ENCODE peak calls at places on chromosomes 11 and 22, in eight cellular contexts. J is cardiac fibroblast, A is upper lobe of right lung, R is Caco-2, D is lung, K is thoracic aorta, H is tibial nerve, B is Panc1. W is an unnamed sample.

GRCh38 chr11:15650105-15650938 is 535.6 kb downstream of the INSC start:
- DNase-seq in D (peak), K (peak), J (peak), A (peak), R (peak), B (peak), H (peak), W (peak)

GRCh38 chr11:9906043-9906791 is 242.3 kb downstream of the SWAP70 start:
- DNase-seq in J (peak), B (peak), D (no peak), A (no peak), H (no peak), R (peak), K (no peak), W (peak)

GRCh38 chr22:38733329-38734202 is 22.2 kb downstream of the SUN2 start:
- DNase-seq in H (peak), B (no peak), D (no peak), J (peak), A (peak), R (no peak), K (no peak), W (peak)

GRCh38 chr22:39992088-39992826 is 2.5 kb upstream of the FAM83F start:
- DNase-seq in H (no peak), K (no peak), R (no peak), B (no peak), J (no peak), D (no peak), A (no peak), W (no peak)

GRCh38 chr11:57597461-57597892 is at the start of gene SERPING1:
- DNase-seq in B (no peak), R (no peak), J (peak), H (peak), A (peak), K (peak), D (peak), W (no peak)

GRCh38 chr11:36577859-36578258 is 10.1 kb downstream of the RAG1 start:
- DNase-seq in B (no peak), H (no peak), D (no peak), A (no peak), R (no peak), K (no peak), J (no peak), W (peak)

GRCh38 chr11:33160147-33160546 is 1.1 kb downstream of the CSTF3 start:
- DNase-seq in R (no peak), A (no peak), H (no peak), J (peak), B (no peak), D (no peak), K (no peak), W (no peak)

GRCh38 chr11:132137289-132137980 is 767.0 kb downstream of the NTM start:
- DNase-seq in J (no peak), K (no peak), H (no peak), D (no peak), R (no peak), A (no peak), B (no peak), W (no peak)

GRCh38 chr11:119793335-119793984 is 64.5 kb upstream of the NECTIN1 start:
- DNase-seq in B (no peak), K (no peak), D (no peak), A (peak), J (peak), H (no peak), R (no peak), W (no peak)

GRCh38 chr22:39469681-39470461 is 13.1 kb downstream of the MGAT3 start:
- DNase-seq in R (peak), A (no peak), K (no peak), H (no peak), J (no peak), D (no peak), B (no peak), W (no peak)

GRCh38 chr11:134460044-134460371 is 48.0 kb upstream of the B3GAT1 start:
- DNase-seq in J (no peak), A (no peak), D (no peak), H (no peak), K (no peak), R (peak), B (no peak), W (no peak)

GRCh38 chr11:47881145-47881544 is 33.0 kb upstream of the NUP160 start:
- DNase-seq in R (no peak), H (peak), J (no peak), B (no peak), A (no peak), K (no peak), D (peak), W (no peak)

GRCh38 chr22:34067031-34067430 is 146.8 kb upstream of the LARGE1 start:
- DNase-seq in H (no peak), R (no peak), K (no peak), B (no peak), D (no peak), A (no peak), J (no peak), W (no peak)

GRCh38 chr22:30298005-30298701 is 8.8 kb upstream of the CASTOR1 start:
- DNase-seq in K (no peak), H (no peak), J (no peak), B (no peak), R (peak), A (peak), D (peak), W (no peak)
- TF ChIP-seq CTCF in K (no peak), H (no peak), J (no peak), B (no peak), R (no peak), A (peak), D (no peak), W (no peak)

GRCh38 chr22:16970446-16970845 is 37.6 kb downstream of the GAB4 start:
- DNase-seq in J (no peak), R (no peak), A (no peak), H (no peak), K (no peak), B (no peak), D (peak), W (no peak)
- H3K4me3 ChIP-seq in J (no peak), R (no peak), A (no peak), H (no peak), K (no peak), B (no peak), D (no peak), W (no peak)

GRCh38 chr22:42872821-42873220 is 15.7 kb upstream of the ARFGAP3 start:
- DNase-seq in H (no peak), B (no peak), A (no peak), J (no peak), R (no peak), D (no peak), K (no peak), W (no peak)
- TF ChIP-seq CTCF in H (no peak), B (no peak), A (no peak), J (no peak), R (no peak), D (no peak), K (no peak), W (no peak)

GRCh38 chr11:8811571-8811970 is 99.4 kb upstream of the AKIP1 start:
- DNase-seq in H (no peak), K (no peak), A (no peak), B (no peak), R (no peak), D (no peak), J (peak), W (no peak)
- H3K4me3 ChIP-seq in H (peak), K (peak), A (no peak), B (no peak), R (no peak), D (no peak), J (no peak), W (no peak)

DNA sequence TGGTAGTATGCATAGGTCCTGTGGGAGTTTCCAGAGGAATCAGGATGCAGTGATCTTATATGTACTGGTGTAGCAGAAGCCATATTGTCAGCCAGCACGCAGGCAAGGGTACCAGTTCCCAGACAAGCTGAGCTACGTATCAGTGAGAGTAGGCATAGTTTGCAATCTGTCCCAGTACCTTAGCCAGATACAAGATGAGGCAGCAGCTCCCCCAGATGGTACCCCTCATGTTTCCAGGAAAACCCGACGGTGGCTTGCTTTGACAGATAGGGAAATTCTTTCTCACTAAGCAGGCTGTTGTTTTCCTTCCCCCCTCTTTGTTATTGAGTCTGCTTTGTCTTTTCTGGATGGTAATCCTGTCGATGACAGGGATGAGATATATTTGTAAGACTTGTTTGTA is 109.7 kb upstream of the RRM1 start:
- DNase-seq in K (no peak), A (no peak), D (no peak), J (peak), R (no peak), H (no peak), B (no peak), W (no peak)
- TF ChIP-seq CTCF in K (no peak), A (no peak), D (no peak), J (no peak), R (no peak), H (no peak), B (peak), W (no peak)

GRCh38 chr11:46278387-46279173 is 1.1 kb downstream of the CREB3L1 start:
- DNase-seq in D (no peak), J (peak), R (peak), A (peak), K (no peak), H (no peak), B (no peak), W (no peak)
- H3K4me3 ChIP-seq in D (peak), J (peak), R (peak), A (peak), K (peak), H (peak), B (peak), W (peak)

GRCh38 chr11:129787518-129787917 is 28.1 kb upstream of the TMEM45B start:
- DNase-seq in J (peak), A (no peak), D (no peak), H (no peak), K (no peak), B (no peak), R (no peak), W (no peak)

GRCh38 chr11:129791515-129791914 is 24.1 kb upstream of the TMEM45B start:
- DNase-seq in R (no peak), D (no peak), A (no peak), J (no peak), B (no peak), K (no peak), H (no peak), W (no peak)

GRCh38 chr11:129788278-129788677 is 27.4 kb upstream of the TMEM45B start:
- DNase-seq in A (no peak), R (no peak), H (no peak), K (no peak), D (no peak), J (no peak), B (no peak), W (no peak)

GRCh38 chr11:129790131-129790530 is 25.5 kb upstream of the TMEM45B start:
- DNase-seq in B (no peak), A (no peak), J (no peak), D (no peak), R (no peak), H (no peak), K (no peak), W (no peak)

DNA sequence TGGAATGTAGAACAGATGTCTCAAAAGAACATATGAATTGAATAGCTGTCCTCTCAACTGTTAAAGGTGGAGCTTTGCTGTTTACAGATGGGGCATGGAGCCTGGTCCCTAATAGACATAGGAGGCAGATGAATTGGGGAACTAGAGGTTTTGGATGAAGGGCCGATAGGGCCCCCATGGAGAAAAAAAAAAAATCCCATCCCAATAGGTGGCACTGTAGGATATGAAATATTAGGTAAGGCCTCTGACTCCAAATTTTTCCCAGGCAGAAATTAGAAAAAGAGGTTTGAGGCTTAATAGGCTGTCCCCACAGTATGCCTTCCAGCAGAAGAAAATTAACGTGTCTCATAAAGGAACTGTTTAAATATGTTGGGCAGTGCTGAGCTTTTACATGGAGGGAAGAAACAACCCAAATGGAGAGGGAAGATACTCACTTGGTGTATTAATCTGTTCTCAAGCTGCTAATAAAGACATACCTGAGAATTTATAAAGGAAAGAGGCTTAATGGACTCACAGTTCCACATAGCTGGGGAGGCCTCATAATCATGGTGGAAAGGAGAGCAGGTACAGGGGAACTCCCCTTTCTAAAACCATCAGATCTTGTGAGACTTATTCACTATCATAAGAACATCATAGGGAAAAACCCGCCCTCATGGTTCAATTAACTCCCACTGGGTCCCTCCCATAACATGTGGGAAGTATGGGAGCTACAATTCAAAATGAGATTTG is 30.1 kb upstream of the TMEM45B start:
- DNase-seq in R (no peak), B (no peak), H (no peak), D (no peak), K (no peak), J (peak), A (no peak), W (no peak)
- TF ChIP-seq CTCF in R (peak), B (peak), H (no peak), D (no peak), K (no peak), J (peak), A (peak), W (peak)

DNA sequence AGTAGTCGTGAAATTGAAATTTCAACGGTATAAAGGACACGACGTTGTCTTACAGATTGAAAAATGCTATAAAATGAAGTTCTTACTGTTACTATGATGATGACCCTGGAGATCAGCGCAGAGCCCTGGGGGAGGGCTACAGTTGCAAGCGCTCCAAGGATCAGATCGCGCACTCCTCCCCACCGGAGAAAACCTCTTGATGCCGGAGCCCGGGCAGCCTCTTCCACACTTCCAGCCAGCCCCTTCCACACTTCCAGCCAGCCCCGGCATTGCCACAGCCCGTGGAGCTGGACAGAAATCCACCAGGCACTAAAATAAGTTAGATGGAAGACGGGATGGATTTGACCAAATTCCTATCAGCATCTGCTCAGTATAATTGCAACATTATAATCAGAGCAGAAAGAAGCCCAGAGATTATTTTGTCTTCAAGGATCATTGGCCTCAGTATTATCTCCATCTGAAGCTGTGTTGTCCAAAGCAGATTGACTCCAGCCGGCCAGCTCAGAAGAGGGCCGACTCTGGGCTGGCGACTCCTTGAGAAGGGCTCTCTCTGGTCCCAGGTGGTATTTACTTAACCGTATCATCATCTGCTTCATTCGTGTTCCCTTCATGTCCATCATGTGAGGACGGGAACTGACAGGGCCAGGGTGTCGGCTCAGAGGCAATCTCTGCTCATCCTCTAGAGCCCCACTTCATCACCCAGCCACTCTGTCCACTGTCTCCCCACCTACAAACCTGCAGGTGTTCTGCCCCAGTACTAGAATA is 777 bp upstream of the MICAL3 start:
- DNase-seq in B (no peak), R (no peak), D (no peak), A (no peak), H (no peak), K (no peak), J (no peak), W (no peak)
- H3K4me3 ChIP-seq in B (peak), R (peak), D (peak), A (peak), H (peak), K (peak), J (peak), W (peak)

GRCh38 chr11:49221112-49221511 is 12.7 kb upstream of the FOLH1 start:
- DNase-seq in B (no peak), J (no peak), R (no peak), K (no peak), H (no peak), D (no peak), A (no peak), W (no peak)
- TF ChIP-seq CTCF in B (no peak), J (no peak), R (no peak), K (no peak), H (no peak), D (no peak), A (no peak), W (no peak)

GRCh38 chr11:59106363-59107336 is at the start of gene FAM111B:
- DNase-seq in B (peak), H (peak), K (peak), D (peak), J (peak), R (peak), A (peak), W (peak)

GRCh38 chr11:59097113-59097708 is 9.8 kb upstream of the FAM111B start:
- DNase-seq in H (peak), B (no peak), K (no peak), J (peak), A (peak), R (peak), D (peak), W (no peak)

GRCh38 chr11:59102259-59102765 is 4.7 kb upstream of the FAM111B start:
- DNase-seq in A (peak), R (no peak), K (peak), J (peak), B (peak), H (peak), D (peak), W (no peak)
- H3K4me3 ChIP-seq in A (peak), R (no peak), K (peak), J (peak), B (peak), H (peak), D (no peak), W (peak)

W was measured in retinal pigment epithelial cell.